ENCODE peak calls at places on chromosomes 16 and 17, in four cellular contexts. K is SK-N-SH, J is GM23248, Z is GM23338. U is an unnamed sample. For H3K9me2, the result is how much of the 10 kb centered on the place peaks cover.

GRCh38 chr16:8716592-8716991 is 42.2 kb downstream of the ABAT start:
- DNase-seq in K (no peak), J (no peak), Z (no peak), U (no peak)

GRCh38 chr17:32586666-32587065 is 99.9 kb downstream of the CDK5R1 start:
- DNase-seq in K (no peak), J (peak), Z (no peak), U (no peak)

GRCh38 chr17:11705111-11705510 is 106.8 kb downstream of the DNAH9 start:
- DNase-seq in K (no peak), J (no peak), Z (no peak), U (no peak)

GRCh38 chr17:28227278-28228108 is 91.5 kb upstream of the TMEM97 start:
- DNase-seq in K (peak), J (peak), Z (peak), U (no peak)

GRCh38 chr16:53743149-53743566 is 39.2 kb downstream of the FTO start:
- DNase-seq in K (no peak), J (peak), Z (peak), U (peak)

GRCh38 chr17:70868134-70868533 is 698.8 kb downstream of the KCNJ2 start:
- DNase-seq in K (no peak), J (no peak), Z (no peak), U (no peak)

GRCh38 chr16:54931757-54932660 is 1.3 kb downstream of the IRX5 start:
- DNase-seq in K (peak), J (peak), Z (peak), U (no peak)

GRCh38 chr17:46009681-46010596 is 10.9 kb downstream of the STH start:
- DNase-seq in K (no peak), J (no peak), Z (no peak), U (no peak)

GRCh38 chr17:640436-640835 is 74.2 kb downstream of the VPS53 start:
- DNase-seq in K (no peak), J (no peak), Z (no peak), U (no peak)

GRCh38 chr17:33750943-33751701 is 458.0 kb upstream of the ASIC2 start:
- DNase-seq in K (peak), J (peak), Z (peak), U (peak)

GRCh38 chr17:70313031-70313430 is 143.7 kb downstream of the KCNJ2 start:
- DNase-seq in K (no peak), J (peak), Z (no peak), U (no peak)

GRCh38 chr17:50908860-50909764 is 43.0 kb upstream of the TOB1 start:
- DNase-seq in K (no peak), J (no peak), Z (peak), U (no peak)

GRCh38 chr17:5031365-5032082 is 3.7 kb downstream of the SLC52A1 start:
- DNase-seq in K (peak), J (peak), Z (peak), U (peak)

GRCh38 chr17:17280613-17281549 is at the start of gene COPS3:
- DNase-seq in K (peak), J (peak), Z (peak), U (peak)

GRCh38 chr17:59027750-59028149 is 78.9 kb downstream of the TRIM37 start:
- DNase-seq in K (no peak), J (no peak), Z (no peak), U (no peak)

GRCh38 chr16:13808075-13808474 is 111.9 kb upstream of the ERCC4 start:
- DNase-seq in K (no peak), J (no peak), Z (no peak), U (no peak)

GRCh38 chr17:17236295-17237025 is 508 bp downstream of the FLCN start:
- DNase-seq in K (no peak), J (peak), Z (peak), U (no peak)

GRCh38 chr17:28547623-28548416 is 4.6 kb downstream of the UNC119 start:
- DNase-seq in K (peak), J (peak), Z (peak), U (peak)

GRCh38 chr17:18961634-18962493 is 9.9 kb downstream of the SLC5A10 start:
- DNase-seq in K (peak), J (peak), Z (no peak), U (no peak)

GRCh38 chr16:64051826-64052225 is 1070.0 kb downstream of the CDH11 start:
- DNase-seq in K (no peak), J (peak), Z (peak), U (peak)

GRCh38 chr16:10332301-10332700 is 53.6 kb upstream of the ATF7IP2 start:
- DNase-seq in K (no peak), J (no peak), Z (peak), U (no peak)

GRCh38 chr16:11133344-11133921 is 122.6 kb downstream of the SOCS1 start:
- DNase-seq in K (no peak), J (peak), Z (no peak), U (no peak)

GRCh38 chr16:1010815-1011214 is 29.2 kb downstream of the SOX8 start:
- DNase-seq in K (no peak), J (no peak), Z (no peak), U (no peak)

GRCh38 chr17:4899341-4900230 is at the start of gene C17orf107:
- DNase-seq in K (no peak), J (peak), Z (peak), U (no peak)

GRCh38 chr17:76726766-76727718 is at the start of gene METTL23:
- DNase-seq in K (peak), J (peak), Z (peak), U (peak)

GRCh38 chr16:48165961-48166578 is 10.3 kb upstream of the ABCC12 start:
- DNase-seq in K (no peak), J (no peak), Z (no peak), U (no peak)

GRCh38 chr16:8486985-8487384 is 103.3 kb downstream of the TMEM114 start:
- DNase-seq in K (no peak), J (no peak), Z (no peak), U (no peak)

GRCh38 chr16:11977206-11978041 is 890 bp downstream of the SNX29 start:
- DNase-seq in K (peak), J (peak), Z (no peak), U (no peak)

GRCh38 chr17:62591323-62591722 is 36.1 kb upstream of the MRC2 start:
- DNase-seq in K (no peak), J (no peak), Z (no peak), U (no peak)

GRCh38 chr17:19590912-19591551 is 57.4 kb downstream of the SLC47A1 start:
- DNase-seq in K (peak), J (no peak), Z (peak), U (no peak)

GRCh38 chr17:81442791-81443190 is 47.5 kb downstream of the BAHCC1 start:
- DNase-seq in K (no peak), J (no peak), Z (no peak), U (no peak)

GRCh38 chr17:35345926-35346771 is 27.3 kb downstream of the SLFN11 start:
- DNase-seq in K (peak), J (peak), Z (peak), U (no peak)

GRCh38 chr17:9509236-9509813 is 66.3 kb downstream of the STX8 start:
- DNase-seq in K (no peak), J (no peak), Z (no peak), U (no peak)

GRCh38 chr17:81558941-81559806 is 7.0 kb upstream of the FAAP100 start:
- DNase-seq in K (no peak), J (no peak), Z (peak), U (no peak)

GRCh38 chr16:74606521-74607309 is at the start of gene GLG1:
- DNase-seq in K (peak), J (peak), Z (peak), U (peak)

GRCh38 chr17:1006054-1006453 is 9.1 kb downstream of the TIMM22 start:
- DNase-seq in K (peak), J (no peak), Z (no peak), U (no peak)

GRCh38 chr17:65219124-65219523 is 82.0 kb downstream of the RGS9 start:
- DNase-seq in K (no peak), J (peak), Z (no peak), U (no peak)

GRCh38 chr17:56592487-56593072 is 919 bp upstream of the NOG start:
- DNase-seq in K (peak), J (peak), Z (peak), U (peak)

GRCh38 chr17:56594528-56595418 is 1.3 kb downstream of the NOG start:
- DNase-seq in K (no peak), J (peak), Z (peak), U (no peak)

GRCh38 chr17:56595831-56596740 is 2.6 kb downstream of the NOG start:
- DNase-seq in K (peak), J (peak), Z (peak), U (no peak)

GRCh38 chr17:56593073-56593740 is at the start of gene NOG:
- DNase-seq in K (peak), J (peak), Z (peak), U (no peak)

GRCh38 chr17:56593741-56594527 is 435 bp downstream of the NOG start:
- DNase-seq in K (peak), J (peak), Z (peak), U (peak)
- H2AFZ ChIP-seq in K (peak), J (peak), Z (peak), U (no peak)

GRCh38 chr16:22022151-22022550 is 14.2 kb downstream of the MOSMO start:
- DNase-seq in K (no peak), J (no peak), Z (no peak), U (no peak)

GRCh38 chr16:22027633-22028032 is 19.7 kb downstream of the MOSMO start:
- DNase-seq in K (no peak), J (peak), Z (no peak), U (peak)

GRCh38 chr16:22018559-22018958 is 10.6 kb downstream of the MOSMO start:
- DNase-seq in K (no peak), J (peak), Z (no peak), U (no peak)

GRCh38 chr16:22023505-22023904 is 15.6 kb downstream of the MOSMO start:
- DNase-seq in K (no peak), J (no peak), Z (peak), U (no peak)
- H3K9me2 ChIP-seq in K (under half), J (under half), Z (under half), U (under half)

GRCh38 chr17:39739885-39740356 is 2.2 kb downstream of the GRB7 start:
- DNase-seq in K (peak), J (peak), Z (peak), U (no peak)
- H3K4me3 ChIP-seq in K (no peak), J (peak), Z (peak), U (no peak)

DNA sequence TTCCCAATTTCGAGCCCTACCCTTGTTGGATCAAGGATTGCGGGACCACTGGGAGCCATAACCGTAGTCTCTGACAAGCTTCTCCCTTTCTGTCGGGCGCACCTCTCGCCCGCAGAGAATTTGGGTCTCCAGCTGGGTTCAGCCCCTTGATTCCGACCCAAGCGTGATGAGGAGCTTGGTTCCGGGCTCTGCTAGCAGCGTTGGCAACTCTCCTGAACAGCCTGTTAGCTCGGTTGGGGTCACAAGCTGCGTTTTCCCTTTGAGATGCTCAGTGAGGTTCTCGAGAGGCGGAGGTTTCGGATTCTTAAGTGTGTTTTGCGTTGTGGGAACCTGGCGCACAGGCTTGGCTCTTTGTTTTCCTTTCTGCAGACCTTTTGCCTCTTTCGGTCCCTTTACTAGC is 667 bp downstream of the ATXN1L start:
- DNase-seq in K (peak), J (peak), Z (peak), U (peak)
- H2AFZ ChIP-seq in K (peak), J (peak), Z (peak), U (peak)

GRCh38 chr17:72494576-72494975 is 373.8 kb downstream of the SOX9 start:
- DNase-seq in K (no peak), J (no peak), Z (no peak), U (no peak)
- H3K9me2 ChIP-seq in K (under half), J (under half), Z (under half), U (under half)

GRCh38 chr17:29677139-29677834 is 54.6 kb upstream of the CORO6 start:
- DNase-seq in K (no peak), J (peak), Z (no peak), U (no peak)
- H3K4me3 ChIP-seq in K (no peak), J (no peak), Z (no peak), U (no peak)

DNA sequence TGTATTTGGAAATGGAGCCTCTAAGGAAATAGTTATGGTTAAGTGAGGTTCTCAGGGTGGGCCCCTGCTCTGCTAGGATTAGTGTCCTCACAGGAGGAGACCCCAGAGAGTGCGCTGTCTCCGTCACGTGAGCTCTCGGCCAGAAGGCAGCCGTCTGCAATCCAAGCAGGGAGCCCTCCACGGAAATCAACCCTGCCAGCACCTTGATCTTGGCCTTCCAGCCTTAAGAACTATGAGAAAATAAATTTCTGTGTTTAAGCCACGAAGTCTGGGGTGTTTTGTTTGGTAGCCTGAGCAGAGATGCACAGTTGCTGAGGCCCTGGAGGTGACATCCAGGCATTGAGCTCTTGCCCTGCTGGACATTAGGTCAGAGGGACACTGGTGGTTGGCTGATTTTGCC is 32.4 kb upstream of the GSE1 start:
- DNase-seq in K (no peak), J (no peak), Z (no peak), U (no peak)
- H2AFZ ChIP-seq in K (no peak), J (no peak), Z (no peak), U (no peak)

GRCh38 chr17:66331038-66331816 is 28.8 kb downstream of the PRKCA start:
- DNase-seq in K (no peak), J (no peak), Z (no peak), U (no peak)
- H3K9me2 ChIP-seq in K (under half), J (under half), Z (under half), U (under half)

U was measured in OCI-LY7.